ENCODE peak calls at places on chromosomes 7 and 10, in six cellular contexts. One of them, this sample, is unnamed.

GRCh38 chr7:135335628-135336139 is 102.0 kb downstream of the STRA8 start:
- DNase-seq in A549: peak
- DNase-seq in iPS DF 6.9: peak
- DNase-seq in GM23338: peak
- DNase-seq in astrocyte: peak
- DNase-seq in Panc1: peak
- DNase-seq in this sample: peak

GRCh38 chr7:131480384-131481315 is 75.8 kb downstream of the PODXL start:
- DNase-seq in A549: peak
- DNase-seq in iPS DF 6.9: no peak
- DNase-seq in GM23338: no peak
- DNase-seq in astrocyte: peak
- DNase-seq in Panc1: no peak
- DNase-seq in this sample: no peak

GRCh38 chr10:125120046-125120710 is 40.2 kb downstream of the CTBP2 start:
- DNase-seq in A549: no peak
- DNase-seq in iPS DF 6.9: no peak
- DNase-seq in GM23338: no peak
- DNase-seq in astrocyte: no peak
- DNase-seq in Panc1: no peak
- DNase-seq in this sample: no peak

GRCh38 chr7:137946015-137946414 is 55.9 kb downstream of the CREB3L2 start:
- DNase-seq in A549: no peak
- DNase-seq in iPS DF 6.9: no peak
- DNase-seq in GM23338: no peak
- DNase-seq in astrocyte: no peak
- DNase-seq in Panc1: no peak
- DNase-seq in this sample: no peak

GRCh38 chr7:73986158-73986631 is 41.8 kb upstream of the ELN start:
- DNase-seq in A549: no peak
- DNase-seq in iPS DF 6.9: no peak
- DNase-seq in GM23338: no peak
- DNase-seq in astrocyte: no peak
- DNase-seq in Panc1: no peak
- DNase-seq in this sample: no peak

GRCh38 chr10:118501637-118502440 is 93.6 kb downstream of the PRLHR start:
- DNase-seq in A549: peak
- DNase-seq in iPS DF 6.9: no peak
- DNase-seq in GM23338: no peak
- DNase-seq in astrocyte: peak
- DNase-seq in Panc1: no peak
- DNase-seq in this sample: no peak

GRCh38 chr7:635227-635626 is 91.3 kb upstream of the DNAAF5 start:
- DNase-seq in A549: no peak
- DNase-seq in iPS DF 6.9: no peak
- DNase-seq in GM23338: no peak
- DNase-seq in astrocyte: no peak
- DNase-seq in Panc1: no peak
- DNase-seq in this sample: no peak

GRCh38 chr10:62815373-62816111 is 624 bp downstream of the EGR2 start:
- DNase-seq in A549: no peak
- DNase-seq in iPS DF 6.9: no peak
- DNase-seq in GM23338: peak
- DNase-seq in astrocyte: peak
- DNase-seq in Panc1: no peak
- DNase-seq in this sample: peak

GRCh38 chr7:84202855-84203254 is 8.3 kb upstream of the SEMA3A start:
- DNase-seq in A549: no peak
- DNase-seq in iPS DF 6.9: no peak
- DNase-seq in GM23338: no peak
- DNase-seq in astrocyte: no peak
- DNase-seq in Panc1: no peak
- DNase-seq in this sample: no peak

GRCh38 chr10:118204292-118204943 is 137.7 kb downstream of the FAM204A start:
- DNase-seq in A549: no peak
- DNase-seq in iPS DF 6.9: no peak
- DNase-seq in GM23338: peak
- DNase-seq in astrocyte: no peak
- DNase-seq in Panc1: no peak
- DNase-seq in this sample: no peak

GRCh38 chr10:103661198-103661950 is 167.9 kb downstream of the NEURL1 start:
- DNase-seq in A549: no peak
- DNase-seq in iPS DF 6.9: no peak
- DNase-seq in GM23338: peak
- DNase-seq in astrocyte: peak
- DNase-seq in Panc1: no peak
- DNase-seq in this sample: peak

GRCh38 chr7:107768263-107768662 is 24.3 kb downstream of the CBLL1 start:
- DNase-seq in A549: no peak
- DNase-seq in iPS DF 6.9: no peak
- DNase-seq in GM23338: no peak
- DNase-seq in astrocyte: peak
- DNase-seq in Panc1: no peak
- DNase-seq in this sample: no peak

GRCh38 chr10:93913706-93914105 is 19.9 kb downstream of the SLC35G1 start:
- DNase-seq in A549: no peak
- DNase-seq in iPS DF 6.9: no peak
- DNase-seq in GM23338: no peak
- DNase-seq in astrocyte: no peak
- DNase-seq in Panc1: no peak
- DNase-seq in this sample: no peak

GRCh38 chr10:23512355-23513058 is 73.6 kb downstream of the OTUD1 start:
- DNase-seq in A549: peak
- DNase-seq in iPS DF 6.9: no peak
- DNase-seq in GM23338: no peak
- DNase-seq in astrocyte: peak
- DNase-seq in Panc1: no peak
- DNase-seq in this sample: no peak

GRCh38 chr7:117385340-117386124 is 41.8 kb downstream of the ASZ1 start:
- DNase-seq in A549: no peak
- DNase-seq in iPS DF 6.9: no peak
- DNase-seq in GM23338: peak
- DNase-seq in astrocyte: peak
- DNase-seq in Panc1: peak
- DNase-seq in this sample: no peak

GRCh38 chr10:60604356-60604755 is 173.9 kb upstream of the CDK1 start:
- DNase-seq in A549: no peak
- DNase-seq in iPS DF 6.9: no peak
- DNase-seq in GM23338: peak
- DNase-seq in astrocyte: peak
- DNase-seq in Panc1: no peak
- DNase-seq in this sample: no peak

GRCh38 chr10:69335063-69335587 is 56.8 kb downstream of the HK1 start:
- DNase-seq in A549: no peak
- DNase-seq in iPS DF 6.9: no peak
- DNase-seq in GM23338: no peak
- DNase-seq in astrocyte: no peak
- DNase-seq in Panc1: no peak
- DNase-seq in this sample: peak

GRCh38 chr7:92808635-92809034 is 27.7 kb downstream of the CDK6 start:
- DNase-seq in A549: no peak
- DNase-seq in iPS DF 6.9: no peak
- DNase-seq in GM23338: no peak
- DNase-seq in astrocyte: no peak
- DNase-seq in Panc1: no peak
- DNase-seq in this sample: no peak

GRCh38 chr7:40584667-40585433 is 450.0 kb downstream of the SUGCT start:
- DNase-seq in A549: no peak
- DNase-seq in iPS DF 6.9: no peak
- DNase-seq in GM23338: no peak
- DNase-seq in astrocyte: peak
- DNase-seq in Panc1: no peak
- DNase-seq in this sample: no peak

GRCh38 chr7:5634107-5634950 is 147.1 kb downstream of the RNF216 start:
- DNase-seq in A549: no peak
- DNase-seq in iPS DF 6.9: no peak
- DNase-seq in GM23338: peak
- DNase-seq in astrocyte: peak
- DNase-seq in Panc1: no peak
- DNase-seq in this sample: peak

GRCh38 chr7:111301891-111302290 is 211.0 kb downstream of the LRRN3 start:
- DNase-seq in A549: no peak
- DNase-seq in iPS DF 6.9: no peak
- DNase-seq in GM23338: no peak
- DNase-seq in astrocyte: no peak
- DNase-seq in Panc1: no peak
- DNase-seq in this sample: no peak

GRCh38 chr7:55366461-55367138 is 1.5 kb downstream of the LANCL2 start:
- DNase-seq in A549: no peak
- DNase-seq in iPS DF 6.9: no peak
- DNase-seq in GM23338: peak
- DNase-seq in astrocyte: no peak
- DNase-seq in Panc1: no peak
- DNase-seq in this sample: no peak

GRCh38 chr10:43197834-43198681 is 59.8 kb downstream of the CSGALNACT2 start:
- DNase-seq in A549: peak
- DNase-seq in iPS DF 6.9: no peak
- DNase-seq in GM23338: peak
- DNase-seq in astrocyte: no peak
- DNase-seq in Panc1: no peak
- DNase-seq in this sample: peak

GRCh38 chr10:96017227-96017687 is 26.1 kb upstream of the CCNJ start:
- DNase-seq in A549: peak
- DNase-seq in iPS DF 6.9: peak
- DNase-seq in GM23338: peak
- DNase-seq in astrocyte: peak
- DNase-seq in Panc1: peak
- DNase-seq in this sample: peak

GRCh38 chr10:4046030-4046429 is 261.0 kb upstream of the KLF6 start:
- DNase-seq in A549: no peak
- DNase-seq in iPS DF 6.9: no peak
- DNase-seq in GM23338: no peak
- DNase-seq in astrocyte: no peak
- DNase-seq in Panc1: no peak
- DNase-seq in this sample: no peak

GRCh38 chr10:72315054-72315453 is 39.7 kb downstream of the DNAJB12 start:
- DNase-seq in A549: no peak
- DNase-seq in iPS DF 6.9: no peak
- DNase-seq in GM23338: peak
- DNase-seq in astrocyte: no peak
- DNase-seq in Panc1: no peak
- DNase-seq in this sample: no peak

GRCh38 chr10:72311667-72312066 is 37.9 kb downstream of the DDIT4 start:
- DNase-seq in A549: no peak
- DNase-seq in iPS DF 6.9: no peak
- DNase-seq in GM23338: no peak
- DNase-seq in astrocyte: no peak
- DNase-seq in Panc1: no peak
- DNase-seq in this sample: no peak

GRCh38 chr10:72314263-72314662 is 40.5 kb downstream of the DNAJB12 start:
- DNase-seq in A549: no peak
- DNase-seq in iPS DF 6.9: no peak
- DNase-seq in GM23338: no peak
- DNase-seq in astrocyte: no peak
- DNase-seq in Panc1: no peak
- DNase-seq in this sample: no peak

GRCh38 chr10:72310636-72311035 is 36.9 kb downstream of the DDIT4 start:
- DNase-seq in A549: no peak
- DNase-seq in iPS DF 6.9: no peak
- DNase-seq in GM23338: no peak
- DNase-seq in astrocyte: no peak
- DNase-seq in Panc1: no peak
- DNase-seq in this sample: no peak

GRCh38 chr10:72312865-72313391 is 39.2 kb downstream of the DDIT4 start:
- DNase-seq in A549: no peak
- DNase-seq in iPS DF 6.9: no peak
- DNase-seq in GM23338: no peak
- DNase-seq in astrocyte: no peak
- DNase-seq in Panc1: no peak
- DNase-seq in this sample: no peak
- H3K27ac ChIP-seq in A549: peak
- H3K27ac ChIP-seq in iPS DF 6.9: no peak
- H3K27ac ChIP-seq in GM23338: peak
- H3K27ac ChIP-seq in astrocyte: no peak
- H3K27ac ChIP-seq in Panc1: peak
- H3K27ac ChIP-seq in this sample: no peak

DNA sequence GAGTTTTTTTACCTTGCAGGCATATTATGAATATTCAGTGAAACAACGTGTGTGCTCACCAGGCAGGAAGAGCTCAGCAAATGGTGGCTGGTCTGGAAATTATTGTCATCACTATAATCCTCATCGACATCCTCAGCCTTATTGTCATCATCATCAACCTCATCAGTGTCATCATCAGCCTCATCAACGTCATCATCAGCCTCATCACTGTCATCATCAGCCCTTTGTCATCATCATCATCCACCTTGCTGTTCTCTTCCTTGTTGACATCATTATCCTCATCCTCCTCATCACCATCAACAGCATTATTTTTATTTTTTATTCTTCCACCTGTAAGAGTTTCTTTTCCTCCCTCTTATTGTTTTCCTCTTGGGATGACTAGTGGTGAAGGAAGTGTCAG is 142.3 kb upstream of the GPR26 start:
- DNase-seq in A549: no peak
- DNase-seq in iPS DF 6.9: no peak
- DNase-seq in GM23338: no peak
- DNase-seq in astrocyte: no peak
- DNase-seq in Panc1: no peak
- DNase-seq in this sample: no peak
- H3K4me3 ChIP-seq in A549: no peak
- H3K4me3 ChIP-seq in iPS DF 6.9: no peak
- H3K4me3 ChIP-seq in GM23338: no peak
- H3K4me3 ChIP-seq in astrocyte: no peak
- H3K4me3 ChIP-seq in Panc1: no peak
- H3K4me3 ChIP-seq in this sample: no peak

DNA sequence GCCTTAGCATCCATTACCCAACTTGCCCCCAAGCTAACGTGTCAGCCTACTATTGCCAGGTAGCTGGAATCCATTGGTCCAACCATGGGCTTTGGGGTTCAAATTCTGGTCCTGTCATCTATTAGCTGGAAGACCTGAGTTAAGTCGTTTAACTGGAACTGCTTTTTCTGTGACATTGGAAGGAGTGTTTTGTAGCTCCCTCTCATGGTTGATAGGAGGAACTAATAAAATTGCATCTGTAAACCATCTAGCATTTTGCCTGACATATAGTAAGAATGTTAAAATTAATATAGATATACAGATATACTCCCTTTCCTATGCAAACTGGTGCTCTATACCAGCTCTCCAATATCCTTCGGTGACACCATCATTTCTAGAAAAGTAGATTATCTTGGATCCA is 23.8 kb upstream of the SLF2 start:
- DNase-seq in A549: no peak
- DNase-seq in iPS DF 6.9: no peak
- DNase-seq in GM23338: peak
- DNase-seq in astrocyte: no peak
- DNase-seq in Panc1: no peak
- DNase-seq in this sample: peak
- H3K27ac ChIP-seq in A549: no peak
- H3K27ac ChIP-seq in iPS DF 6.9: no peak
- H3K27ac ChIP-seq in GM23338: no peak
- H3K27ac ChIP-seq in astrocyte: no peak
- H3K27ac ChIP-seq in Panc1: no peak
- H3K27ac ChIP-seq in this sample: no peak

GRCh38 chr7:76310102-76310957 is 7.9 kb downstream of the HSPB1 start:
- DNase-seq in A549: no peak
- DNase-seq in iPS DF 6.9: no peak
- DNase-seq in GM23338: no peak
- DNase-seq in astrocyte: no peak
- DNase-seq in Panc1: no peak
- DNase-seq in this sample: no peak
- H3K4me3 ChIP-seq in A549: no peak
- H3K4me3 ChIP-seq in iPS DF 6.9: no peak
- H3K4me3 ChIP-seq in GM23338: no peak
- H3K4me3 ChIP-seq in astrocyte: no peak
- H3K4me3 ChIP-seq in Panc1: no peak
- H3K4me3 ChIP-seq in this sample: no peak